ENCODE peak calls at places on chromosomes 13 and 19, in five cellular contexts. P is ascending aorta, E is neural progenitor cell, Y is body of pancreas, K is suprapubic skin. U is an unnamed sample.

GRCh38 chr13:29081036-29081435 is 260.9 kb downstream of the MTUS2 start:
- DNase-seq in P (no peak), K (no peak), Y (no peak), E (no peak), U (no peak)

GRCh38 chr19:47663435-47663910 is 49.7 kb upstream of the EHD2 start:
- DNase-seq in E (no peak), P (no peak), K (no peak), Y (no peak), U (no peak)

GRCh38 chr13:34290661-34291060 is 472.7 kb downstream of the RFC3 start:
- DNase-seq in Y (no peak), K (no peak), E (peak; percentile 6), P (no peak), U (no peak)

GRCh38 chr19:46721269-46722003 is 4.5 kb upstream of the PRKD2 start:
- DNase-seq in E (peak; percentile 46), P (no peak), K (no peak), Y (no peak), U (no peak)

GRCh38 chr19:17429661-17430101 is 9.8 kb downstream of the MVB12A start:
- DNase-seq in K (no peak), Y (no peak), P (no peak), E (no peak), U (no peak)

GRCh38 chr13:106052200-106052767 is 483.2 kb downstream of the EFNB2 start:
- DNase-seq in K (no peak), E (peak; percentile 31), P (no peak), Y (no peak), U (no peak)

GRCh38 chr19:29694669-29695627 is 20.1 kb downstream of the C19orf12 start:
- DNase-seq in K (peak; percentile 93), P (peak; percentile 91), Y (peak; percentile 88), E (peak; percentile 85), U (no peak)

GRCh38 chr13:49977992-49978391 is 18.9 kb upstream of the TRIM13 start:
- DNase-seq in E (no peak), K (no peak), P (no peak), Y (no peak), U (no peak)

GRCh38 chr19:37991176-37991835 is 84.3 kb downstream of the SIPA1L3 start:
- DNase-seq in E (no peak), P (no peak), K (no peak), Y (no peak), U (no peak)

GRCh38 chr13:109241160-109241559 is 545.2 kb downstream of the IRS2 start:
- DNase-seq in E (no peak), Y (no peak), K (no peak), P (no peak), U (no peak)

GRCh38 chr13:27194895-27195764 is 23.5 kb upstream of the USP12 start:
- DNase-seq in E (peak; percentile 20), K (no peak), P (no peak), Y (no peak), U (no peak)

GRCh38 chr19:1840541-1841115 is 7.7 kb downstream of the REXO1 start:
- DNase-seq in E (peak; percentile 58), Y (no peak), P (no peak), K (no peak), U (no peak)

GRCh38 chr19:8702350-8702749 is 3.8 kb upstream of the ACTL9 start:
- DNase-seq in Y (no peak), E (no peak), P (no peak), K (no peak), U (no peak)

GRCh38 chr13:107803822-107804495 is 411.4 kb downstream of the LIG4 start:
- DNase-seq in Y (no peak), K (no peak), P (no peak), E (no peak), U (no peak)

GRCh38 chr13:59178344-59178743 is 985.4 kb downstream of the DIAPH3 start:
- DNase-seq in Y (no peak), P (no peak), K (no peak), E (peak; percentile 11), U (no peak)

GRCh38 chr19:47039239-47039874 is 9.1 kb downstream of the TMEM160 start:
- DNase-seq in E (no peak), P (no peak), Y (no peak), K (no peak), U (no peak)

GRCh38 chr19:40959338-40959737 is 31.7 kb upstream of the CYP2B6 start:
- DNase-seq in Y (no peak), P (no peak), E (no peak), K (no peak), U (no peak)

GRCh38 chr19:19652482-19653295 is 9.2 kb upstream of the GMIP start:
- DNase-seq in K (no peak), Y (no peak), E (no peak), P (no peak), U (no peak)

GRCh38 chr13:37023871-37024270 is 23.3 kb downstream of the EXOSC8 start:
- DNase-seq in P (no peak), E (no peak), Y (no peak), K (no peak), U (no peak)

GRCh38 chr19:19528721-19529490 is at the start of gene YJEFN3:
- DNase-seq in Y (no peak), E (peak; percentile 61), P (no peak), K (no peak), U (no peak)

GRCh38 chr19:42276821-42277220 is 7.8 kb downstream of the CIC start:
- DNase-seq in Y (no peak), E (no peak), P (no peak), K (no peak), U (no peak)

GRCh38 chr19:54427586-54427985 is 12.3 kb downstream of the TTYH1 start:
- DNase-seq in Y (no peak), P (no peak), E (no peak), K (no peak), U (no peak)

GRCh38 chr19:28943651-28944050 is 269.3 kb downstream of the UQCRFS1 start:
- DNase-seq in P (no peak), Y (no peak), E (peak; percentile 12), K (no peak), U (no peak)

GRCh38 chr19:18466354-18466753 is 28.4 kb upstream of the ISYNA1 start:
- DNase-seq in E (no peak), P (no peak), Y (no peak), K (no peak), U (no peak)

GRCh38 chr13:113083402-113084061 is 22.1 kb upstream of the F7 start:
- DNase-seq in K (no peak), Y (no peak), E (no peak), P (no peak), U (no peak)

GRCh38 chr19:38202504-38202903 is 21.5 kb downstream of the DPF1 start:
- DNase-seq in P (no peak), K (no peak), Y (no peak), E (no peak), U (no peak)

GRCh38 chr13:42041017-42041683 is 7.3 kb upstream of the DGKH start:
- DNase-seq in P (peak; percentile 69), E (peak; percentile 68), K (no peak), Y (peak; percentile 58), U (no peak)

GRCh38 chr19:9711815-9712214 is 36.9 kb upstream of the ZNF562 start:
- DNase-seq in P (no peak), K (no peak), Y (no peak), E (no peak), U (no peak)

GRCh38 chr13:28678809-28679208 is 19.9 kb downstream of the POMP start:
- DNase-seq in Y (no peak), K (no peak), E (no peak), P (no peak), U (no peak)

GRCh38 chr19:3760871-3761361 is 576 bp downstream of the APBA3 start:
- DNase-seq in E (no peak), Y (no peak), P (no peak), K (no peak), U (no peak)

GRCh38 chr19:46660008-46660517 is 919 bp downstream of the DACT3 start:
- DNase-seq in K (no peak), P (peak; percentile 85), E (peak; percentile 71), Y (no peak), U (no peak)

GRCh38 chr13:39531646-39532045 is 71.3 kb downstream of the LHFPL6 start:
- DNase-seq in Y (no peak), E (no peak), K (no peak), P (no peak), U (no peak)

GRCh38 chr13:111210945-111211469 is 95.9 kb downstream of the ARHGEF7 start:
- DNase-seq in Y (no peak), K (no peak), P (peak; percentile 38), E (no peak), U (no peak)

GRCh38 chr13:25421602-25422001 is 49.8 kb downstream of the ATP8A2 start:
- DNase-seq in Y (no peak), E (no peak), K (no peak), P (no peak), U (no peak)
- H3K27ac ChIP-seq in Y (no peak overlapping the region), E (no peak overlapping the region), K (no peak overlapping the region), P (no peak overlapping the region), U (no peak overlapping the region)

DNA sequence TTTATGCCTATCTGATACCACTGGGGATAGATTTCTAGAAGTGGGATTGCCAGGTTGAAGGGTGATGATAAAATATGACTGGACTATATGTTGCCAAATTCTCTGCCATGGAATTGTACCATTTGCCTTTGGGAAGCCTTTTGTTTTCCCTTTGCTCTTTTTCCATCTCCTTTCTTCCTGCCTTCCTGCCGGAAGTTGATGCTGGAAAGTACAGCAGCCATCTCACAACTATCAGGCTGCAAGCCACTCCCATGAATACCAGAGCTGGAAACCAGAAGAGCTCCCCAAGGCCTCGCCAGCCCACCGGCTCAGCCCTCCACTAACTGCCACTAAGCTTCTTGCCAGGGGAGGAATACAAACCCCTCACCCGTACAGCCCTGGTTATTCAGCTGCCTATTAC is 29.7 kb downstream of the ZIC5 start:
- DNase-seq in P (no peak), E (no peak), Y (no peak), K (no peak), U (no peak)
- H3K27ac ChIP-seq in P (no peak overlapping the region), E (no peak overlapping the region), Y (no peak overlapping the region), K (no peak overlapping the region), U (no peak overlapping the region)

GRCh38 chr13:79604752-79605151 is 123.8 kb downstream of the NDFIP2 start:
- DNase-seq in Y (no peak), P (no peak), E (no peak), K (no peak), U (no peak)
- H3K27ac ChIP-seq in Y (no peak overlapping the region), P (no peak overlapping the region), E (no peak overlapping the region), K (peak overlapping the region; percentile 59), U (no peak overlapping the region)

GRCh38 chr19:16098416-16098768 is 13.3 kb upstream of the RAB8A start:
- DNase-seq in K (no peak), P (no peak), E (no peak), Y (no peak), U (no peak)
- H3K27ac ChIP-seq in K (peak overlapping the region; percentile 50), P (peak overlapping the region; percentile 41), E (no peak overlapping the region), Y (peak overlapping the region; percentile 43), U (no peak overlapping the region)

GRCh38 chr19:49913720-49914119 is 15.3 kb upstream of the ATF5 start:
- DNase-seq in E (no peak), Y (no peak), K (no peak), P (no peak), U (no peak)
- H3K27ac ChIP-seq in E (no peak overlapping the region), Y (no peak overlapping the region), K (no peak overlapping the region), P (no peak overlapping the region), U (no peak overlapping the region)

GRCh38 chr19:50722248-50723013 is 733 bp upstream of the CLEC11A start:
- DNase-seq in E (no peak), K (no peak), Y (no peak), P (no peak), U (no peak)
- H3K27ac ChIP-seq in E (no peak overlapping the region), K (no peak overlapping the region), Y (no peak overlapping the region), P (no peak overlapping the region), U (no peak overlapping the region)

U was measured in thoracic aorta.